ENCODE peak calls at places on chromosomes 13 and 19, in eight cellular contexts. C, Z, P, U, N, T, W and B are unnamed samples.

GRCh38 chr13:109494955-109495354 is 291.4 kb downstream of the IRS2 start:
- DNase-seq in P (peak; percentile 81), Z (peak; percentile 74), U (no peak), T (peak; percentile 69), C (peak; percentile 52), W (no peak), N (no peak), B (no peak)

GRCh38 chr19:12555456-12555930 is 4.2 kb upstream of the ZNF564 start:
- DNase-seq in P (no peak), C (no peak), W (no peak), Z (no peak), U (peak; percentile 33), N (no peak), T (no peak), B (no peak)

GRCh38 chr19:21566073-21566472 is 60.7 kb downstream of the ZNF429 start:
- DNase-seq in P (no peak), U (no peak), T (no peak), W (no peak), Z (no peak), N (no peak), C (no peak), B (no peak)

GRCh38 chr13:90375851-90376250 is 971.6 kb upstream of the MIR17HG start:
- DNase-seq in Z (peak; percentile 47), W (no peak), P (peak; percentile 24), T (no peak), U (no peak), C (no peak), N (no peak), B (no peak)

GRCh38 chr19:10976200-10976892 is 15.5 kb downstream of the SMARCA4 start:
- DNase-seq in T (no peak), U (no peak), Z (no peak), C (no peak), N (no peak), W (no peak), P (no peak), B (no peak)

GRCh38 chr19:2312819-2313501 is 5.0 kb upstream of the LINGO3 start:
- DNase-seq in W (no peak), Z (no peak), U (peak; percentile 45), P (no peak), T (no peak), N (no peak), C (no peak), B (no peak)

GRCh38 chr13:114144606-114145244 is 12.3 kb upstream of the RASA3 start:
- DNase-seq in T (no peak), W (no peak), C (no peak), Z (no peak), N (no peak), U (no peak), P (no peak), B (no peak)

GRCh38 chr19:12777217-12778019 is 2.1 kb upstream of the HOOK2 start:
- DNase-seq in W (no peak), T (peak; percentile 81), C (peak; percentile 68), P (no peak), Z (peak; percentile 89), N (peak; percentile 82), U (peak; percentile 85), B (peak; percentile 93)

GRCh38 chr13:113138792-113139551 is 16.4 kb downstream of the F10 start:
- DNase-seq in T (no peak), Z (no peak), W (no peak), C (no peak), P (no peak), U (no peak), N (peak; percentile 44), B (peak; percentile 1)

GRCh38 chr13:78658630-78659449 is at the start of gene OBI1:
- DNase-seq in U (peak; percentile 92), C (peak; percentile 89), Z (peak; percentile 80), W (peak; percentile 74), N (peak; percentile 76), P (peak; percentile 84), T (peak; percentile 93), B (peak; percentile 96)

GRCh38 chr19:19485161-19485997 is 30.0 kb downstream of the TSSK6 start:
- DNase-seq in P (peak; percentile 55), N (no peak), U (peak; percentile 82), T (peak; percentile 60), Z (no peak), W (no peak), C (peak; percentile 68), B (peak; percentile 75)

GRCh38 chr19:18456974-18457373 is 19.0 kb upstream of the ISYNA1 start:
- DNase-seq in Z (no peak), W (no peak), N (no peak), T (no peak), C (no peak), P (no peak), U (no peak), B (peak; percentile 75)

GRCh38 chr13:37138917-37139316 is 33.5 kb upstream of the CSNK1A1L start:
- DNase-seq in W (no peak), Z (no peak), T (no peak), U (no peak), N (no peak), P (no peak), C (no peak), B (no peak)

GRCh38 chr13:106561551-106562170 is 6.3 kb downstream of the ARGLU1 start:
- DNase-seq in U (peak; percentile 30), N (no peak), Z (no peak), W (no peak), T (no peak), P (peak; percentile 59), C (peak; percentile 53), B (no peak)

GRCh38 chr13:98927954-98928927 is 49.6 kb downstream of the DOCK9 start:
- DNase-seq in U (peak; percentile 91), T (peak; percentile 90), N (no peak), W (no peak), P (peak; percentile 67), C (peak; percentile 58), Z (no peak), B (no peak)

GRCh38 chr19:4911786-4912672 is 2.7 kb downstream of the UHRF1 start:
- DNase-seq in N (peak; percentile 62), Z (peak; percentile 99), U (peak; percentile 86), P (peak; percentile 100), W (no peak), T (peak; percentile 100), C (peak; percentile 100), B (peak; percentile 94)

GRCh38 chr13:23681253-23681652 is 111.0 kb downstream of the TNFRSF19 start:
- DNase-seq in P (peak; percentile 57), T (peak; percentile 76), U (peak; percentile 42), N (no peak), W (no peak), Z (no peak), C (peak; percentile 91), B (no peak)

GRCh38 chr13:95298971-95299627 is 2.2 kb downstream of the ABCC4 start:
- DNase-seq in N (no peak), T (peak; percentile 82), Z (peak; percentile 86), C (peak; percentile 94), W (no peak), U (peak; percentile 41), P (peak; percentile 92), B (no peak)

GRCh38 chr13:95300625-95301134 is 571 bp downstream of the ABCC4 start:
- DNase-seq in P (peak; percentile 40), T (peak; percentile 51), N (peak; percentile 75), W (peak; percentile 35), Z (peak; percentile 42), U (peak; percentile 35), C (peak; percentile 67), B (peak; percentile 89)

GRCh38 chr13:95301947-95302386 is 716 bp upstream of the ABCC4 start:
- DNase-seq in N (peak; percentile 50), W (peak; percentile 51), Z (no peak), T (peak; percentile 50), P (peak; percentile 39), U (peak; percentile 89), C (no peak), B (no peak)

GRCh38 chr13:95298169-95298940 is 2.9 kb downstream of the ABCC4 start:
- DNase-seq in U (no peak), N (no peak), Z (no peak), T (no peak), P (no peak), W (no peak), C (no peak), B (no peak)

GRCh38 chr13:95301135-95301946 is at the start of gene ABCC4:
- DNase-seq in W (peak; percentile 73), T (peak; percentile 68), C (peak; percentile 72), U (peak; percentile 88), N (peak; percentile 81), Z (peak; percentile 75), P (peak; percentile 59), B (peak; percentile 91)
- H3K9ac ChIP-seq in W (peak within 1 kb of the TSS; percentile 95), T (peak within 1 kb of the TSS; percentile 75), C (peak within 1 kb of the TSS; percentile 98), U (peak within 1 kb of the TSS; percentile 81), N (peak within 1 kb of the TSS; percentile 96), Z (peak within 1 kb of the TSS; percentile 87), P (peak within 1 kb of the TSS; percentile 76), B (peak within 1 kb of the TSS; percentile 56)

DNA sequence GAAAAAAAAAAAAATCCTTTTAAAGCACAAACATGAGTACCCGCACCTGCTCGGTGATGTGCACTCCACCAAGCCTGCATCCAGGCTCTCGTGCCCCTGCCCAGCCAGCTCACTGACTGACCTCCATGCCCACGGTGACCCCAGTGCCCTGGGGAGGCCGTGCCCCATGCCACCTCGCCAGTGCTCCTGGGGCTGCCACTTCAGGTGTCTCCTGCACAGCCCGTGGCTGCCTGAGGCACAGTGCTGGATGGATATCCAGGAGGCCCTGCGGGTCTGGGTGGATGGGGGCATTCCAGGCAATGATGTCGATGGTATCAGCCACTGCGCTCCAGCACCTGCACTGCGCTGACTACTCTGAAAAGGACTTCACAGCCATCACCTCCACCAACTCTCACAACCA is 9.0 kb downstream of the PPP6R1 start:
- DNase-seq in T (no peak), C (no peak), P (no peak), Z (no peak), N (no peak), W (no peak), U (no peak), B (no peak)
- H3K27ac ChIP-seq in T (no peak overlapping the region), C (no peak overlapping the region), P (no peak overlapping the region), Z (no peak overlapping the region), N (no peak overlapping the region), W (no peak overlapping the region), U (no peak overlapping the region), B (no peak overlapping the region)

GRCh38 chr19:7904074-7905020 is 670 bp downstream of the MAP2K7 start:
- DNase-seq in N (peak; percentile 84), U (peak; percentile 46), W (no peak), T (no peak), Z (no peak), C (no peak), P (no peak), B (peak; percentile 93)
- H3K9ac ChIP-seq in N (peak overlapping the region; percentile 96), U (peak overlapping the region; percentile 90), W (peak overlapping the region; percentile 80), T (peak overlapping the region; percentile 88), Z (peak overlapping the region; percentile 87), C (peak overlapping the region; percentile 91), P (peak overlapping the region; percentile 92), B (peak overlapping the region; percentile 0)

GRCh38 chr13:22106058-22106457 is 435.2 kb downstream of the FGF9 start:
- DNase-seq in U (no peak), T (no peak), P (no peak), C (no peak), W (no peak), N (no peak), Z (no peak), B (no peak)

GRCh38 chr13:22111152-22111783 is 440.4 kb downstream of the FGF9 start:
- DNase-seq in T (no peak), Z (no peak), P (no peak), U (peak; percentile 41), N (no peak), C (no peak), W (no peak), B (no peak)

GRCh38 chr13:22107549-22107948 is 436.7 kb downstream of the FGF9 start:
- DNase-seq in U (no peak), Z (peak; percentile 78), P (no peak), C (no peak), W (no peak), N (no peak), T (no peak), B (no peak)

GRCh38 chr13:22110368-22110767 is 439.5 kb downstream of the FGF9 start:
- DNase-seq in Z (peak; percentile 38), U (no peak), P (no peak), W (no peak), N (no peak), C (no peak), T (no peak), B (no peak)

GRCh38 chr13:22108283-22108897 is 437.5 kb downstream of the FGF9 start:
- DNase-seq in P (no peak), N (no peak), U (no peak), Z (peak; percentile 1), C (peak; percentile 59), T (peak; percentile 66), W (no peak), B (no peak)
- H3K27ac ChIP-seq in P (no peak overlapping the region), N (no peak overlapping the region), U (no peak overlapping the region), Z (no peak overlapping the region), C (peak overlapping the region; percentile 23), T (no peak overlapping the region), W (no peak overlapping the region), B (no peak overlapping the region)